ENCODE peak calls at places on chromosome 3, in ten cellular contexts. R is hepatocyte, H is dorsolateral prefrontal cortex, G is HFFc6, Y is right atrium auricular region, V is left ventricle myocardium inferior, N is nephron progenitor cell, M is osteoblast, K is sigmoid colon, S is WTC11. E is an unnamed sample.

GRCh38 chr3:36904641-36905040 is 40.2 kb downstream of the TRANK1 start:
- DNase-seq in M (peak; percentile 87), V (no peak), K (no peak), N (no peak), G (peak; percentile 22), Y (no peak), R (no peak), H (no peak), S (peak; percentile 27), E (no peak)

GRCh38 chr3:194140520-194141414 is 4.8 kb downstream of the HES1 start:
- DNase-seq in S (peak; percentile 80), Y (no peak), K (peak; percentile 85), R (peak; percentile 83), M (peak; percentile 94), N (peak; percentile 70), H (no peak), V (peak; percentile 68), G (peak; percentile 11), E (peak; percentile 33)

GRCh38 chr3:146577662-146578061 is 27.5 kb downstream of the PLSCR5 start:
- DNase-seq in N (no peak), M (peak; percentile 21), R (peak; percentile 49), Y (no peak), H (no peak), G (peak; percentile 39), V (no peak), K (no peak), S (no peak), E (no peak)

GRCh38 chr3:15933439-15934144 is 135.8 kb upstream of the ANKRD28 start:
- DNase-seq in M (no peak), K (no peak), G (peak; percentile 12), R (no peak), V (no peak), H (no peak), S (no peak), Y (no peak), N (no peak), E (no peak)

GRCh38 chr3:139797724-139798343 is 120.1 kb upstream of the NMNAT3 start:
- DNase-seq in R (peak; percentile 75), G (no peak), N (peak; percentile 84), S (peak; percentile 69), Y (no peak), V (no peak), K (no peak), M (no peak), H (no peak), E (no peak)

GRCh38 chr3:34132069-34132677 is 333.7 kb downstream of the PDCD6IP start:
- DNase-seq in G (no peak), M (no peak), Y (no peak), H (peak; percentile 44), V (peak; percentile 30), N (no peak), R (no peak), S (no peak), K (no peak), E (no peak)

GRCh38 chr3:101635954-101636798 is 40.8 kb downstream of the ZBTB11 start:
- DNase-seq in S (peak; percentile 84), H (no peak), V (peak; percentile 49), K (no peak), Y (peak; percentile 61), M (no peak), N (peak; percentile 75), G (peak; percentile 43), R (peak; percentile 66), E (peak; percentile 27)

GRCh38 chr3:49460188-49460885 is 9.7 kb upstream of the DAG1 start:
- DNase-seq in M (peak; percentile 51), V (no peak), Y (no peak), N (no peak), H (no peak), G (no peak), S (no peak), K (no peak), R (no peak), E (no peak)

GRCh38 chr3:23002846-23003800 is 200.0 kb upstream of the UBE2E2 start:
- DNase-seq in H (no peak), K (no peak), M (no peak), R (peak; percentile 23), N (no peak), G (no peak), V (no peak), Y (no peak), S (no peak), E (no peak)

GRCh38 chr3:147398841-147399534 is 7.4 kb downstream of the ZIC4 start:
- DNase-seq in V (no peak), N (no peak), K (no peak), R (no peak), Y (no peak), S (no peak), M (no peak), G (no peak), H (no peak), E (no peak)

GRCh38 chr3:192237992-192238608 is 489.2 kb downstream of the FGF12 start:
- DNase-seq in Y (no peak), V (no peak), H (no peak), N (peak; percentile 15), M (no peak), S (peak; percentile 41), G (no peak), R (no peak), K (no peak), E (no peak)
- TF ChIP-seq CTCF in Y (no peak), V (no peak), H (no peak), N (no peak), M (no peak), S (peak; percentile 21), G (no peak), R (no peak), K (no peak), E (no peak)

DNA sequence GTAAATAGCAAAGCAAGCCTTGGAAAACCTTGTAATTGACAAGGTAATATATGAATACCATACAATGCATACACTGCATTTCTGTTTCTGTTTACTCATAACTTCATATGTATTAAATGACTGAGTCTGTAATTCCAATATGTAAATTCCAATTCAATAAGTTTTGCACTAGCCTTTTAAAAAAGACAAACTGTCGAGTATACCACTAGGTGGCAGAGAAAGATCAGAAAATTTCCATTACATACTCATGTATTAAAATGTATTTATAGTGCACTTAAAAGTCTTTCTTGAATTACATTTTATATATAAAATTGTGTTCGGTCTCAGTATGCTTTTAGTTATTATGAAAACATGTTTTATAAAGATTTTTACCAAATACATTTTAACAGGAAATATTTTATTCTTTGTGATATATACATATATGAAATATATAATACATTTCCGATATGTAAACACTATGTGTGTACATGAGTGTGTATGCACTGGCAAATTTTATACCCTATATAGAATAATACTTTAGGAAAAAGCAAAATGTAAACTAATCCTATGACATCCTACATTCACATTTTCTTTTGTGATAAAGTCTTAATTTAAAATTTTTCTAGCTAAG is 216.8 kb downstream of the VGLL3 start:
- DNase-seq in N (no peak), S (no peak), R (peak; percentile 52), H (no peak), G (peak; percentile 36), M (peak; percentile 62), K (no peak), Y (no peak), V (no peak), E (no peak)
- TF ChIP-seq CTCF in N (peak; percentile 49), S (peak; percentile 25), R (peak; percentile 80), H (peak; percentile 82), G (peak; percentile 90), M (peak; percentile 57), K (peak; percentile 48), Y (peak; percentile 14), V (peak; percentile 55), E (no peak)

DNA sequence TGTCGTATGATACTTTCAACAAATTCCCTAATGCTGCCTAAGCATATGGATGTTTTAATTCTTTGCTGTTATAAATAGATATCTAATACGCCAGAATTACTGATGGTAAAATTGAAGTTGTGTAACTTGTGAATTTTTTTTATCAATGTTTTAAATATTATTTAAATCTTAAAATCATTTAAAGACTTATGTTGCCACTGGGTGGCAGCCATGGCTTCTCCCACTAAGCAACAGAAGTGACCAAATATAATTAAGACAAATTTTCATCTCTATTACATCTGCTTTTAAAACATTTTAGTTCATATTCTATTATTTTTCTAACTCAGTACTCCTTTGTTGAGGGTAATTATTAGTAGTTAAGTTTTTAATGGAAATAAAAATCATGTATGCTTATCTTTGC is 8.1 kb upstream of the IL20RB start:
- DNase-seq in K (no peak), S (no peak), R (no peak), V (no peak), M (no peak), N (no peak), Y (no peak), G (no peak), H (no peak), E (no peak)
- TF ChIP-seq CTCF in K (no peak), S (no peak), R (peak; percentile 7), V (peak; percentile 35), M (peak; percentile 34), N (peak; percentile 11), Y (no peak), G (peak; percentile 73), H (peak; percentile 21), E (no peak)

GRCh38 chr3:99625237-99625622 is 13.2 kb upstream of the COL8A1 start:
- DNase-seq in S (no peak), Y (no peak), G (peak; percentile 18), N (no peak), R (no peak), M (no peak), K (no peak), V (no peak), H (no peak), E (no peak)

GRCh38 chr3:99624536-99625236 is 13.7 kb upstream of the COL8A1 start:
- DNase-seq in G (no peak), R (no peak), H (no peak), N (no peak), M (no peak), Y (no peak), S (no peak), K (no peak), V (no peak), E (no peak)

GRCh38 chr3:99626415-99626788 is 12.0 kb upstream of the COL8A1 start:
- DNase-seq in G (no peak), K (no peak), N (no peak), R (no peak), V (no peak), Y (no peak), H (no peak), M (no peak), S (no peak), E (no peak)

GRCh38 chr3:99625643-99626414 is 12.6 kb upstream of the COL8A1 start:
- DNase-seq in Y (no peak), V (no peak), S (no peak), R (no peak), H (no peak), M (peak; percentile 39), K (no peak), N (no peak), G (no peak), E (no peak)

DNA sequence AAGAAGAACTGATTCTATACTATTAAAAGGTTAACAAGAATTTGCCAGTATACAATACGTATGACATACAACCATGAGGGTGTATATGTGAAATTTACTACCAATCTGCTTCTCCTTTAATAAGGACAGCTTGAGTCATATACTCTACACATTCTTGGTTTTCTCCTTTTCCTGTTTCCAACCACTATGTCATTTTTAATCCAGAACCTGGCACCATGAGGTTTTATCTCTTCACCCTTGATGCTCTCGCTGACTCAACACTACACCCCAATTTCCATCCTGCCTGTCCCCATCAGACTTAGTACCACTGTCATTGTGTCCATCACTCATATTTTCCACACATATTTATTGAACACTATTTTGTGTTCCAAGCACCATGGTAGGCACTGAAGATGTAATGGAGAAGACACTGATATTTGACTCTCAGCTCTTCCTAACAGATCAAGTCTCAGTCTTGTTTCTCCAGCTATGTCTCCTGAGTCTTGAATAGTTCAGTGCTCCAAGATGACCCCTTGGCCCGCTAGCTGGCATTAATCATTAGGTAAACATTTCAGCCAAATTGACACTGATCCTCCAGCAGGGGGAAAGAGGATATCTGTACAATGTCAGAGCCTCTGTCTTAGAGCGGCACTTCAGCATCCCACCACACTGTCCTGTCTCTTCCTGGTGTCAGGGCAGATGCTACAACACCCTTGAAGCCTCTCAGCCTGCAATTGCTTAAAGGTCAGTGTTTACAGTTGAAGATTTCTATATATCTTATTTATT is 11.2 kb upstream of the COL8A1 start:
- DNase-seq in S (no peak), G (peak; percentile 27), V (no peak), R (no peak), M (peak; percentile 68), H (no peak), Y (no peak), K (no peak), N (no peak), E (no peak)
- TF ChIP-seq CTCF in S (no peak), G (peak; percentile 56), V (no peak), R (no peak), M (peak; percentile 28), H (no peak), Y (no peak), K (no peak), N (no peak), E (no peak)

E was measured in activated B cell treated with CpG ODN at 0.5 μM for 24 hours.